ENCODE peak calls at places on chromosome 11, in four cellular contexts. Y is fibroblast of pulmonary artery, V is HCT116, G is tibial artery. B is an unnamed sample.

GRCh38 chr11:40987895-40988435 is 471.5 kb downstream of the LRRC4C start:
- DNase-seq in Y (no peak), V (no peak), G (no peak), B (no peak)

GRCh38 chr11:119594639-119595249 is 134.3 kb downstream of the NECTIN1 start:
- DNase-seq in Y (peak), V (no peak), G (no peak), B (no peak)

GRCh38 chr11:129061466-129062194 is 119.0 kb upstream of the TP53AIP1 start:
- DNase-seq in Y (peak), V (peak), G (no peak), B (no peak)

GRCh38 chr11:114447892-114448291 is 8.6 kb downstream of the REXO2 start:
- DNase-seq in Y (peak), V (no peak), G (no peak), B (no peak)

GRCh38 chr11:72091292-72091691 is 10.6 kb downstream of the LRRC51 start:
- DNase-seq in Y (peak), V (no peak), G (peak), B (peak)

GRCh38 chr11:114236829-114237228 is 59.4 kb upstream of the NNMT start:
- DNase-seq in Y (peak), V (no peak), G (no peak), B (no peak)

GRCh38 chr11:114125959-114126358 is 66.4 kb downstream of the ZBTB16 start:
- DNase-seq in Y (no peak), V (no peak), G (peak), B (no peak)

GRCh38 chr11:65793144-65793581 is 6.3 kb downstream of the OVOL1 start:
- DNase-seq in Y (no peak), V (no peak), G (no peak), B (no peak)

GRCh38 chr11:62138630-62139425 is 15.0 kb downstream of the INCENP start:
- DNase-seq in Y (no peak), V (no peak), G (peak), B (no peak)

GRCh38 chr11:34201130-34201529 is 95.7 kb downstream of the NAT10 start:
- DNase-seq in Y (no peak), V (no peak), G (no peak), B (no peak)

GRCh38 chr11:74672332-74672955 is 58.8 kb downstream of the CHRDL2 start:
- DNase-seq in Y (no peak), V (no peak), G (no peak), B (no peak)

GRCh38 chr11:68362801-68363379 is 50.5 kb downstream of the LRP5 start:
- DNase-seq in Y (no peak), V (no peak), G (no peak), B (no peak)

GRCh38 chr11:132126973-132127900 is 756.8 kb downstream of the NTM start:
- DNase-seq in Y (peak), V (no peak), G (no peak), B (no peak)

GRCh38 chr11:2573240-2574042 is 126.4 kb downstream of the KCNQ1OT1 start:
- DNase-seq in Y (no peak), V (no peak), G (peak), B (no peak)

GRCh38 chr11:4891996-4892640 is 10.4 kb downstream of the OR51T1 start:
- DNase-seq in Y (peak), V (no peak), G (no peak), B (no peak)

GRCh38 chr11:689630-690029 is 5.4 kb downstream of the DEAF1 start:
- DNase-seq in Y (no peak), V (no peak), G (no peak), B (no peak)

GRCh38 chr11:8671651-8672062 is 10.8 kb downstream of the TRIM66 start:
- DNase-seq in Y (peak), V (no peak), G (no peak), B (no peak)
- H3K4me3 ChIP-seq in Y (no peak), V (no peak), G (no peak), B (no peak)

GRCh38 chr11:17014321-17014773 is at the start of gene PLEKHA7:
- DNase-seq in Y (no peak), V (no peak), G (no peak), B (no peak)
- H3K4me3 ChIP-seq in Y (peak), V (peak), G (peak), B (peak)

GRCh38 chr11:22685111-22685510 is 18.7 kb downstream of the GAS2 start:
- DNase-seq in Y (no peak), V (no peak), G (no peak), B (no peak)

GRCh38 chr11:22688914-22689313 is 22.5 kb downstream of the GAS2 start:
- DNase-seq in Y (no peak), V (no peak), G (no peak), B (no peak)

GRCh38 chr11:22690891-22691290 is 24.5 kb downstream of the GAS2 start:
- DNase-seq in Y (no peak), V (no peak), G (no peak), B (peak)

DNA sequence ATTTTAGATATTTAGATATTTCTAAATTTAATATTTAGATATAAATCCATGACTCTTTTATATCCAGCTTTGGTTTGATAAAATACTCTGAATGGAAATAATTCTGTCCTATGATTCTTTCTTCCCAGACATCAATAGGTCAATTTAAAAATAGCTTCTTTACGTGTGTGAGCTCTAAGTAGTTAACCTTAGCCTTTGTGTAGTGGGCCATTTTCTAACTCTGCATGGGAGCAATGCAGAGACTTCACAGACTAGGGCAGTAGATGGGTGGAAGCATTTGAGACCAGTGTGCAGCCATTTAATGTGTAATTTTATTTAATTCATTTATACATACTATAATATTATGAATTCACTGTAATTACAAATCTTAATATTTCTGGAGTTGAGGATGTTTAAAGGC is 23.8 kb downstream of the GAS2 start:
- DNase-seq in Y (no peak), V (no peak), G (no peak), B (no peak)
- H3K4me3 ChIP-seq in Y (no peak), V (no peak), G (no peak), B (no peak)

GRCh38 chr11:120817131-120817530 is 206.8 kb upstream of the TBCEL start:
- DNase-seq in Y (no peak), V (no peak), G (no peak), B (no peak)
- H3K4me3 ChIP-seq in Y (no peak), V (no peak), G (no peak), B (no peak)

GRCh38 chr11:76666408-76666807 is 4.1 kb downstream of the LRRC32 start:
- DNase-seq in Y (peak), V (no peak), G (peak), B (no peak)
- H3K4me3 ChIP-seq in Y (no peak), V (no peak), G (peak), B (peak)

DNA sequence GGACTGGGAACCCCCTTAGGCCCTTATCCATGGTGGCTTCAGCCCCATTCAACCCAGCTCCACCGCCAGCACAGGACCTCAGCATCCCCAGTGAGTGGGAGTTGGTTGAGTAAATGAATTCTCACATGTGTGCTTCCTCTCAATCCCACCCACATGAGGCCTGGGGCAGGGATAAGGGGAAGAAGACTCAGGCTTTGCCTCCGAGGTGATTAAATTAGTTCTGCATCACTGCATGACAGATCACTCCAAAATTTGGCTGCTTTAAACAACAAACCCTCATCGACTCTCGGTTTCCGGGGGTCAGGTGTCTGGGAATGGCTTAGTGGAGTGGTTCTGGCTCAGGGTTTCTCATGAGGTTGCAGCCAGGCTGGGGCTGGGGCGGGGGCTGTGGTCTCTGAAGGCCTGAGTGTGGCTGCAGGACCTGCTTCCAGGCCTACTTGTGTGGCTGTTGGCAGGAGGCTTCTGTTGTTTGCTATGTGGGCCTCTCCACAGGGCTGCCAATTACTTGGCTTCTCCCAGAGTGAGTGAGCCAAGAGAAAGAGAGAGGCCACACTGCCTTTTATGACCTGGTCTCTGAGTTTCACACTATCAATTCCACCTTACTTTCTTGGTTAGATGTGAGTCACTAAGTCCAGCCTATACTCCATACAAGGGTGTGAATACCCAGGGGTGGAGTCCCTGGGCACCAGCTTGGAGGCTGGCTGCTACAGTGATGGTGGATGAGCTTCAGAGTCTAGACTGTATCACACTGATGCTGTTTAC is 15.9 kb downstream of the MOGAT2 start:
- DNase-seq in Y (no peak), V (no peak), G (no peak), B (no peak)
- H3K4me3 ChIP-seq in Y (no peak), V (no peak), G (no peak), B (no peak)

GRCh38 chr11:9672918-9673317 is 9.0 kb downstream of the SWAP70 start:
- DNase-seq in Y (no peak), V (no peak), G (no peak), B (no peak)

GRCh38 chr11:9672288-9672916 is 8.5 kb downstream of the SWAP70 start:
- DNase-seq in Y (no peak), V (no peak), G (no peak), B (no peak)

GRCh38 chr11:9677951-9678350 is 14.1 kb downstream of the SWAP70 start:
- DNase-seq in Y (no peak), V (no peak), G (no peak), B (no peak)

GRCh38 chr11:9678576-9678975 is 14.7 kb downstream of the SWAP70 start:
- DNase-seq in Y (no peak), V (no peak), G (no peak), B (no peak)

DNA sequence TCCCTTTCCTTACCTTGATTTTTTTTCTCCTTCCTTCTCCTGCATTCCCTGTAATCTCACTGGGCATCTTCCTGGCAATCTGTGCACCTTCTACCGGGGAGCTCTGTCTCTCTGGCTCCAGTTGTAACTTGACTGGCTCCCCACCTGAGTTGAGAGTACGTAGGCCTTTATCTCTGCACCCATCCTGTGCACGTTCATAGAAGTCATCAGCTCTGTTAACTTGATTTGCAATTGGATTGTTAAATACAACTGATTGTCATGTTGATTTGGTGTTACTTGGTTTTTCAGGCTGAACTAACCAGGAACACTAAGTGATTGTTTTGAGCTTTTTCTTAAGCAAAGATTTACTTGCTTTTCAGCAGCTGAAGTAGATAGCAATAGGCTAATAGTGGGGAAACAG is 11.8 kb downstream of the SWAP70 start:
- DNase-seq in Y (no peak), V (no peak), G (no peak), B (no peak)
- H3K4me3 ChIP-seq in Y (no peak), V (no peak), G (no peak), B (no peak)

GRCh38 chr11:35419713-35420333 is 465 bp upstream of the SLC1A2 start:
- DNase-seq in Y (no peak), V (no peak), G (no peak), B (no peak)
- H3K4me3 ChIP-seq in Y (peak), V (no peak), G (peak), B (no peak)